ENCODE peak calls at places on chromosomes 3 and 15, in six cellular contexts. D is cardiac fibroblast, X is fibroblast of mammary gland, I is nephron progenitor cell, W is pancreas, O is ovary. K is an unnamed sample.

GRCh38 chr3:36705015-36705414 is 59.3 kb downstream of the DCLK3 start:
- DNase-seq in W (no peak), O (no peak), X (no peak), D (no peak), I (no peak), K (no peak)

GRCh38 chr3:181726351-181727121 is 14.8 kb downstream of the SOX2 start:
- DNase-seq in O (no peak), X (no peak), I (peak), W (no peak), D (no peak), K (no peak)

GRCh38 chr3:159443266-159443665 is 545.4 kb upstream of the IL12A start:
- DNase-seq in O (no peak), I (no peak), W (no peak), D (no peak), X (peak), K (no peak)

GRCh38 chr15:70309716-70310115 is 212.0 kb upstream of the TLE3 start:
- DNase-seq in D (no peak), W (no peak), X (no peak), O (no peak), I (no peak), K (no peak)

GRCh38 chr3:109275702-109276293 is 40.5 kb downstream of the DPPA2 start:
- DNase-seq in I (peak), W (no peak), D (peak), O (no peak), X (peak), K (peak)

GRCh38 chr3:160665784-160666526 is 11.0 kb upstream of the ARL14 start:
- DNase-seq in I (no peak), D (peak), O (no peak), W (no peak), X (peak), K (peak)

GRCh38 chr3:76040946-76041345 is 255.6 kb upstream of the ZNF717 start:
- DNase-seq in W (no peak), O (no peak), D (peak), X (no peak), I (no peak), K (no peak)

GRCh38 chr3:136984837-136985236 is 27.1 kb downstream of the IL20RB start:
- DNase-seq in D (peak), O (no peak), X (no peak), I (no peak), W (no peak), K (peak)

GRCh38 chr15:83920115-83920514 is 266.2 kb downstream of the ADAMTSL3 start:
- DNase-seq in W (no peak), X (no peak), D (no peak), O (no peak), I (no peak), K (no peak)

GRCh38 chr3:54347933-54348332 is 225.6 kb downstream of the CACNA2D3 start:
- DNase-seq in D (no peak), I (no peak), X (no peak), O (no peak), W (no peak), K (no peak)

GRCh38 chr3:169894110-169894509 is 17.3 kb upstream of the SAMD7 start:
- DNase-seq in O (no peak), W (no peak), D (peak), I (no peak), X (no peak), K (no peak)

GRCh38 chr15:39786444-39787056 is 3.9 kb upstream of the FSIP1 start:
- DNase-seq in D (peak), O (no peak), I (peak), W (no peak), X (peak), K (peak)

GRCh38 chr3:111979689-111980025 is 831 bp downstream of the ABHD10 start:
- DNase-seq in D (no peak), X (peak), O (no peak), I (no peak), W (no peak), K (no peak)

GRCh38 chr3:120274739-120275167 is 10.3 kb downstream of the GPR156 start:
- DNase-seq in D (peak), I (no peak), O (no peak), X (peak), W (no peak), K (no peak)

GRCh38 chr15:100910119-100910518 is 9.0 kb upstream of the LRRK1 start:
- DNase-seq in X (no peak), O (no peak), D (no peak), I (no peak), W (no peak), K (no peak)

GRCh38 chr15:31387483-31388118 is 61.0 kb downstream of the KLF13 start:
- DNase-seq in O (no peak), X (peak), I (no peak), W (peak), D (peak), K (peak)

GRCh38 chr15:88636039-88636438 is 2.8 kb upstream of the ISG20 start:
- DNase-seq in X (no peak), D (no peak), I (no peak), W (peak), O (no peak), K (no peak)

GRCh38 chr3:31008986-31009385 is 114.5 kb upstream of the GADL1 start:
- DNase-seq in W (no peak), D (no peak), O (no peak), I (no peak), X (no peak), K (peak)

GRCh38 chr15:39919396-39919739 is 698 bp downstream of the GPR176 start:
- DNase-seq in I (no peak), X (no peak), W (no peak), D (no peak), O (no peak), K (no peak)

GRCh38 chr3:79767953-79768282 is at the start of gene ROBO1:
- DNase-seq in I (peak), X (no peak), O (no peak), W (no peak), D (no peak), K (no peak)

GRCh38 chr3:139557041-139557440 is 17.5 kb upstream of the RBP1 start:
- DNase-seq in X (no peak), W (no peak), O (no peak), D (no peak), I (no peak), K (no peak)

GRCh38 chr3:108202834-108203233 is 19.4 kb downstream of the IFT57 start:
- DNase-seq in X (no peak), I (no peak), O (no peak), D (no peak), W (no peak), K (peak)

GRCh38 chr3:89340431-89340830 is 233.0 kb downstream of the EPHA3 start:
- DNase-seq in W (no peak), X (no peak), I (no peak), O (no peak), D (peak), K (no peak)

GRCh38 chr3:62363275-62363674 is 10.1 kb downstream of the FEZF2 start:
- DNase-seq in W (no peak), X (no peak), O (no peak), D (no peak), I (no peak), K (no peak)

GRCh38 chr3:161108840-161109239 is 3.7 kb upstream of the B3GALNT1 start:
- DNase-seq in W (no peak), O (no peak), I (no peak), D (no peak), X (peak), K (no peak)

GRCh38 chr3:109336272-109336957 is 931 bp downstream of the DPPA4 start:
- DNase-seq in X (peak), O (no peak), D (peak), I (peak), W (no peak), K (no peak)

GRCh38 chr15:99452728-99453643 is 112.8 kb upstream of the MEF2A start:
- DNase-seq in O (no peak), I (no peak), X (no peak), D (peak), W (peak), K (no peak)

GRCh38 chr3:111733154-111733553 is 125.9 kb upstream of the PHLDB2 start:
- DNase-seq in O (no peak), I (no peak), D (no peak), X (no peak), W (peak), K (no peak)

GRCh38 chr15:73053398-73053723 is 1.1 kb downstream of the NEO1 start:
- DNase-seq in D (no peak), I (no peak), O (no peak), W (no peak), X (no peak), K (no peak)

GRCh38 chr3:141544697-141545096 is 57.9 kb downstream of the RASA2 start:
- DNase-seq in W (no peak), X (no peak), I (no peak), D (no peak), O (no peak), K (no peak)

GRCh38 chr3:137767146-137768020 is 3.3 kb downstream of the SOX14 start:
- DNase-seq in O (no peak), X (no peak), D (no peak), W (no peak), I (peak), K (no peak)

GRCh38 chr3:100169186-100169585 is 54.9 kb upstream of the FILIP1L start:
- DNase-seq in X (no peak), I (no peak), W (no peak), D (peak), O (peak), K (no peak)

GRCh38 chr3:23937296-23937695 is 7.8 kb upstream of the NR1D2 start:
- DNase-seq in O (no peak), I (no peak), D (no peak), X (no peak), W (no peak), K (no peak)

GRCh38 chr3:114650808-114651207 is 357.0 kb downstream of the TIGIT start:
- DNase-seq in I (no peak), X (peak), D (peak), O (no peak), W (no peak), K (peak)

DNA sequence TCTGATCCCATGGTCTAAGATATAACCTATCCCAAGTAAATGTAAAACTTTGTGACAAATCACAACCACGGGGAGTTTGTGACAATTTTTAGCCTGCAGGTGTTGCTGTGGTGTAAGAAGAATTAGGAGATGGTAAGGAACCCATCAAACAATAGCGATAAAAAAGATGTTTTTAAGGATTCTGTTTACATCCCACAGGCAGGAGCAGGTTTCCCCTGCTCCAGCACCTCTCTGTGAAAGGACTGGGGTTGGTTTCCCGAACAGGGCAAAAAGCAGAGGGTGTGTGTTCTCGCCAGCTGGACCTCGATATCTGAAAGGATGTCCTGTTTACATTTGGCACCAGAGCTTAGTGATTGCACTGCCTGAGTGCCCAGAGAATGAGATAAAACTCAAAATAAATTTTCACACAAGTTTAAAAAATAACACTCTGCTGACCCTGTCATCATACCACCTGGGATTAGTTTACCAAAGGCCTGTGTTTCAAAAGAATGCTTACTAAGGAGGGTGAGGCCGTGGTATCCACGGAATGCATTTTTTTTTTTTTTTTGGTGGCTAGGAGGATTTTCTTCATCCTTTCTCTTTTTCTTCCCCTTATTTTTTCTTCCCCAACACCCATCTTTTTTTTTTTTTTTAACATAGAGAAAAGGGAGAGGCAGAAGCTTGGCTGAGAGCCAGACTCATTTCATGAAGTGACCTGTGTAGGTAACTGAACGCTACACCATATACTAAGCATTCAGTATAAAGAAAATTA is 151.8 kb upstream of the DPH6 start:
- DNase-seq in W (no peak), O (no peak), D (peak), I (no peak), X (peak), K (peak)
- TF ChIP-seq CTCF in W (no peak), O (no peak), D (no peak), I (no peak), X (no peak), K (peak)

DNA sequence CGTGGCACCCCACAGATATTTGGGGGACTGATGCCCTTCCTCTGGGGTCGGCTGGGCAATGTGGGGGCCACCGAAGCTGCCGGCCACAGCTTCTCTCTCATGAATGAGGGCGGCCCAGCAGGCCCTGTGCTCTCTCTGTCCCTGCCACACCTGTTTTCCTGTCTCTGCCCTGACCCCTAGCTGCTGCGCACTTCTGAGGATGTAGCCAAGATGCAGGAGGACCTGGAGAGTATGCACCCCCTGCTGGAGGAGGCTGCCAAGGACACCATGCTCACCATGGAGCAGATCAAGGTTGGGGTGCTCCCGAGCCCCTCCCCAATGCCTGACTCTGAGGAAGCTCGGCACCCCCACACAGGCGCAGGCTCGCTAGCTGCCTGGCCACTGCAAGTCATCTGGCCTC is 59.7 kb downstream of the SEMA3G start:
- DNase-seq in I (peak), O (no peak), X (peak), D (peak), W (no peak), K (peak)
- TF ChIP-seq CTCF in I (peak), O (no peak), X (peak), D (peak), W (no peak), K (peak)

DNA sequence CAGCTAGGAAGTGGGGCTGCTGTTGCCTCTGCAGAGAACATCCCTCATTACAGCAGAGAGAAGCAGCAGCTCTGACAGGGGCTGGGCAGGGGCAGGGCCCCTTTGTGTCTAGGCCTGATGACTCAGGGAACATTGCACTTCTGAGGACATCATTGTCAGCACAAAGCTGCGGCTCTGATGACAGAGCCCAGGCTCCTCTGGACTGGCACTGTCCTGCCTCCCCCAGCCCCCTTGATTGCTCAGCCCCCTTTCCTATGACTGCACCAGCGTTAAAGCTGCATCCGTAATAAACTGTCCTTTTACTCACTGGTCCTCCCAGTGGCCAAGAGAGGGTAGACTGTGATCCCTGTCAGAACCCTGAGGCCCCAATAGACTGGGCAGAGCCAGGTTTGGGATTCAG is 18.3 kb downstream of the TRH start:
- DNase-seq in O (no peak), D (peak), I (no peak), W (no peak), X (no peak), K (no peak)
- TF ChIP-seq CTCF in O (no peak), D (peak), I (peak), W (no peak), X (peak), K (peak)

GRCh38 chr15:80173022-80173759 is 20.4 kb downstream of the FAH start:
- DNase-seq in D (peak), W (peak), O (peak), I (peak), X (peak), K (peak)
- TF ChIP-seq CTCF in D (peak), W (peak), O (peak), I (peak), X (peak), K (peak)

DNA sequence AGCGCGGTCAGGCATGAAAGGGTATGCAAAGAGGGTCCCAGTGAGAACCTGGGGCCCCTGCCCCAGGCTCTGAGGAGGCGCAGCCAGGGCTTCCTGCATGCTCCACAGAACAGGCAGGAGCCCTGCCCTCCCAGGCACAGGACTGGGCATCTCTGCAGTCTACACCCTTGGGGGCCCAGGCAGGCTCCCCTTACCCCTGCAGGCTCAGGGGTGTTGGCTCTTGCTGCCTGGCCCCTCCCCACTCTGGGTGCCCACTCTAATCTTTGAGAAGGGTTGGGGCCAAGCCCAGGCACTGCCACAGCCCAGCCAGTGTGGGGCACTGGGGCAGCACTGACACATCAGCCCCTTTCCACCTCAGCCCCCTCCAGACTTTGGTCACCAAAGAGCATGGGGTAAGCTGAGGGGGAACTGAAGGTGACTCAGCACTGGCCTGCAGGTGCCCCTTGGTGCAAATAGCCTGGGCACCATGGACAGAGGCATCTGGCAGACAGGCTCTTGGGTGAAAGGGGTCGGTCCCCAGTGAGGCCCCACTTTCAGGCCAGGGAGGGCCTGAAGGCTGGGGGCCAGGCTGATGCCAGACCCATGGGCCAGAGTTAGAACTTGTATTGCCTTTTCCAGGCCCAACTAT is 73.4 kb downstream of the NPAP1 start:
- DNase-seq in D (no peak), I (no peak), O (no peak), X (no peak), W (no peak), K (no peak)
- TF ChIP-seq CTCF in D (no peak), I (no peak), O (no peak), X (no peak), W (no peak), K (no peak)

K was measured in HFFc6.